ENCODE peak calls at places on chromosomes 1 and 21, in seven cellular contexts. Z is skeletal muscle cell, F is hepatocyte, E is astrocyte of the spinal cord, M is prostate gland, L is OCI-LY7, S is mucosa of descending colon. Y is an unnamed sample.

GRCh38 chr21:34183331-34183928 is 110.1 kb downstream of the MRPS6 start:
- DNase-seq in L (no peak), E (no peak), M (no peak), Z (no peak), F (no peak), S (no peak), Y (no peak)

GRCh38 chr1:15027515-15027948 is 126.0 kb upstream of the TMEM51 start:
- DNase-seq in Z (no peak), L (peak; percentile 49), E (peak; percentile 69), M (peak; percentile 50), S (no peak), F (peak; percentile 81), Y (no peak)

GRCh38 chr1:47444578-47445465 is 7.0 kb downstream of the FOXD2 start:
- DNase-seq in Z (no peak), L (no peak), S (peak; percentile 71), F (no peak), E (no peak), M (no peak), Y (no peak)

GRCh38 chr1:9792156-9793042 is 31.4 kb downstream of the CLSTN1 start:
- DNase-seq in L (no peak), E (peak; percentile 51), Z (no peak), F (no peak), S (no peak), M (no peak), Y (no peak)

GRCh38 chr1:11534846-11535245 is 55.9 kb downstream of the DISP3 start:
- DNase-seq in M (no peak), E (no peak), S (no peak), Z (no peak), L (no peak), F (no peak), Y (peak; percentile 8)

GRCh38 chr1:15328245-15328784 is 81.3 kb downstream of the FHAD1 start:
- DNase-seq in F (peak; percentile 43), L (no peak), M (no peak), Z (no peak), S (no peak), E (no peak), Y (no peak)

GRCh38 chr21:32332463-32332951 is 33.9 kb downstream of the MRAP start:
- DNase-seq in E (no peak), F (no peak), L (no peak), M (no peak), Z (no peak), S (no peak), Y (no peak)

GRCh38 chr1:110341146-110341871 is 2.1 kb downstream of the RBM15 start:
- DNase-seq in E (no peak), Z (no peak), F (no peak), M (no peak), L (no peak), S (no peak), Y (no peak)

GRCh38 chr21:43974791-43975468 is 37.2 kb upstream of the TRAPPC10 start:
- DNase-seq in F (no peak), Z (no peak), L (no peak), S (peak; percentile 20), E (no peak), M (no peak), Y (no peak)

GRCh38 chr1:46761740-46762139 is 37.1 kb upstream of the CYP4B1 start:
- DNase-seq in F (no peak), E (no peak), L (no peak), M (no peak), Z (no peak), S (no peak), Y (no peak)

GRCh38 chr1:62687421-62687902 is 724 bp downstream of the DOCK7 start:
- DNase-seq in L (peak; percentile 55), M (peak; percentile 16), S (no peak), F (peak; percentile 58), Z (no peak), E (peak; percentile 44), Y (peak; percentile 47)

GRCh38 chr1:15989776-15990175 is 13.9 kb upstream of the ZBTB17 start:
- DNase-seq in M (no peak), S (no peak), F (no peak), Z (no peak), L (no peak), E (no peak), Y (no peak)

GRCh38 chr21:43697758-43698643 is 20.9 kb upstream of the PDXK start:
- DNase-seq in Z (no peak), L (no peak), M (no peak), F (no peak), E (peak; percentile 29), S (no peak), Y (peak; percentile 90)

GRCh38 chr1:32695098-32695904 is 7.3 kb downstream of the SYNC start:
- DNase-seq in M (no peak), E (peak; percentile 72), Z (no peak), S (peak; percentile 76), L (no peak), F (no peak), Y (no peak)

GRCh38 chr1:15153184-15153841 is at the start of gene TMEM51:
- DNase-seq in Z (no peak), F (peak; percentile 93), S (peak; percentile 86), M (peak; percentile 74), E (peak; percentile 58), L (no peak), Y (no peak)

GRCh38 chr1:41631154-41631553 is 146.7 kb upstream of the EDN2 start:
- DNase-seq in E (no peak), M (no peak), F (no peak), S (no peak), L (no peak), Z (no peak), Y (no peak)

GRCh38 chr1:234927312-234927967 is 201.2 kb downstream of the TOMM20 start:
- DNase-seq in Z (no peak), F (no peak), M (no peak), E (no peak), L (no peak), S (no peak), Y (no peak)

GRCh38 chr1:234925440-234926251 is 203.0 kb downstream of the TOMM20 start:
- DNase-seq in M (peak; percentile 50), F (peak; percentile 87), L (peak; percentile 14), Z (peak; percentile 98), E (peak; percentile 99), S (no peak), Y (no peak)

GRCh38 chr1:234927968-234928635 is 200.5 kb downstream of the TOMM20 start:
- DNase-seq in M (no peak), S (no peak), L (peak; percentile 21), E (no peak), F (no peak), Z (no peak), Y (peak; percentile 22)

GRCh38 chr1:234926252-234926573 is 202.4 kb downstream of the TOMM20 start:
- DNase-seq in L (no peak), Z (no peak), M (no peak), F (no peak), S (no peak), E (no peak), Y (no peak)

DNA sequence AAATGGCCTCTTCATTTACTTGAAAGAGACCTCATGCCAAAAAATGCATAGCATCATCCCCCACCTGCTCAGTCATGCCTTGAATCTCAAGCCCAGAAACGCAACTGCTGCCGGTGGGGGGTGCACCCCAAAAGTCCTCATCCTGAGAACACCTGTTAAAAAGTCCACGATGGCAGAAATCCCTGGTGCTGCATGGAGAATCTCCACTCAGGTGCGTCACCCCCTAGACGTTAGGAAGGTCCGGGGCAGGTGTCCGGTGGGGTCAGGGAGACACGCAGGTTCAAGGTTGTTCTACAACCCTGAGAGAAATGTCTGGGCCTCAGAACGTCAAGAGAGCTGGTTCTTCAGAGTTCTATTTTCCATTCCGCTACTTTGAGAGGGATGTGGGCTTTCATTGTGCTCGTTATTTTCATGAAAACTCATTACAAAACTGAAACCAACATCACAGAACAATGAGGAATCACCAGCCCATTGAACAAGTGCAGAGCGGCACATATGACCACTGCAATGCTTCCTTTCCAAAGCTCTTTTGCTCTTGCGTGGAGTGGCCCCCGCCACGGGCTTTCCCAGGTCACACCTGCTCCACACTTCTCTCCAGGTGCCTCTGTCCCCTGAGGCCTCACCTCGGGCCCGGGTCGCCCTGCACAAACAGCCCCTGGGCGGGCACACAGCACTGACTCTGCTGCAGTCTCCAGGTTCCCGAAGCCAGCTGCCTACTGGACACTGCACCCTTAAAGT is 201.9 kb downstream of the TOMM20 start:
- DNase-seq in Z (no peak), M (no peak), E (no peak), F (no peak), S (no peak), L (peak; percentile 64), Y (no peak)
- H3K4me3 ChIP-seq in Z (no peak overlapping the region), M (no peak overlapping the region), E (no peak overlapping the region), F (no peak overlapping the region), S (no peak overlapping the region), L (peak overlapping the region; percentile 53), Y (no peak overlapping the region)

GRCh38 chr1:147500309-147500839 is 40.9 kb upstream of the BCL9 start:
- DNase-seq in Z (no peak), E (no peak), S (no peak), M (no peak), L (no peak), F (no peak), Y (no peak)

GRCh38 chr1:147502760-147503159 is 38.5 kb upstream of the BCL9 start:
- DNase-seq in E (no peak), F (no peak), M (no peak), L (no peak), S (no peak), Z (no peak), Y (no peak)

GRCh38 chr1:147509786-147510360 is 31.4 kb upstream of the BCL9 start:
- DNase-seq in S (no peak), M (no peak), F (no peak), L (no peak), Z (no peak), E (no peak), Y (no peak)

GRCh38 chr1:147504801-147505303 is 36.4 kb upstream of the BCL9 start:
- DNase-seq in E (peak; percentile 68), M (peak; percentile 6), L (no peak), F (peak; percentile 47), S (no peak), Z (no peak), Y (no peak)
- H3K4me3 ChIP-seq in E (peak overlapping the region; percentile 10), M (no peak overlapping the region), L (no peak overlapping the region), F (no peak overlapping the region), S (no peak overlapping the region), Z (no peak overlapping the region), Y (no peak overlapping the region)

GRCh38 chr1:230713915-230714764 is at the start of gene AGT:
- DNase-seq in E (peak; percentile 82), Z (peak; percentile 77), F (peak; percentile 77), M (peak; percentile 71), L (no peak), S (no peak), Y (no peak)
- H3K4me3 ChIP-seq in E (no peak within 1 kb of the TSS), Z (no peak within 1 kb of the TSS), F (no peak within 1 kb of the TSS), M (no peak within 1 kb of the TSS), L (no peak within 1 kb of the TSS), S (no peak within 1 kb of the TSS), Y (no peak within 1 kb of the TSS)

DNA sequence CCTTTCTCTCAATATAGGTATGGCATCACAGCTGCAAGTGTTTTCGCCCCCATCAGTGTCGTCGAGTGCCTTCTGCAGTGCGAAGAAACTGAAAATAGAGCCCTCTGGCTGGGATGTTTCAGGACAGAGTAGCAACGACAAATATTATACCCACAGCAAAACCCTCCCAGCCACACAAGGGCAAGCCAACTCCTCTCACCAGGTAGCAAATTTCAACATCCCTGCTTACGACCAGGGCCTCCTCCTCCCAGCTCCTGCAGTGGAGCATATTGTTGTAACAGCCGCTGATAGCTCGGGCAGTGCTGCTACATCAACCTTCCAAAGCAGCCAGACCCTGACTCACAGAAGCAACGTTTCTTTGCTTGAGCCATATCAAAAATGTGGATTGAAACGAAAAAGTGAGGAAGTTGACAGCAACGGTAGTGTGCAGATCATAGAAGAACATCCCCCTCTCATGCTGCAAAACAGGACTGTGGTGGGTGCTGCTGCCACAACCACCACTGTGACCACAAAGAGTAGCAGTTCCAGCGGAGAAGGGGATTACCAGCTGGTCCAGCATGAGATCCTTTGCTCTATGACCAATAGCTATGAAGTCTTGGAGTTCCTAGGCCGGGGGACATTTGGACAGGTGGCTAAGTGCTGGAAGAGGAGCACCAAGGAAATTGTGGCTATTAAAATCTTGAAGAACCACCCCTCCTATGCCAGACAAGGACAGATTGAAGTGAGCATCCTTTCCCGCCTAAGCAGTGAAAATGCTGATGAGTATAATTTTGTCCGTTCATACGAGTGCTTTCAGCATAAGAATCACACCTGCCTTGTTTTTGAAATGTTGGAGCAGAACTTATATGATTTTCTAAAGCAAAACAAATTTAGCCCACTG is 11.5 kb downstream of the HIPK1 start:
- DNase-seq in M (no peak), F (no peak), S (no peak), Z (no peak), L (peak; percentile 55), E (no peak), Y (peak; percentile 58)
- H3K4me3 ChIP-seq in M (no peak overlapping the region), F (no peak overlapping the region), S (no peak overlapping the region), Z (no peak overlapping the region), L (peak overlapping the region; percentile 26), E (no peak overlapping the region), Y (peak overlapping the region; percentile 31)

Y was measured in Jurkat, Clone E6-1.